ENCODE peak calls at places on chromosome 9, in six cellular contexts. T is neuronal stem cell, X is MM.1S, U is IMR-90, N is neural progenitor cell, Q is fibroblast of lung. Z is an unnamed sample. For H3K9me3, the result is how much of the 10 kb centered on the place peaks cover.

GRCh38 chr9:23308114-23308513 is 517.9 kb downstream of the ELAVL2 start:
- DNase-seq in T (no peak), X (no peak), U (no peak), N (no peak), Q (no peak), Z (no peak)

GRCh38 chr9:110971234-110971633 is 67.0 kb downstream of the LPAR1 start:
- DNase-seq in T (no peak), X (no peak), U (no peak), N (no peak), Q (no peak), Z (no peak)

GRCh38 chr9:105191508-105192118 is 52.8 kb upstream of the SLC44A1 start:
- DNase-seq in T (no peak), X (peak), U (no peak), N (no peak), Q (peak), Z (no peak)

GRCh38 chr9:130616451-130616850 is 37.1 kb downstream of the FUBP3 start:
- DNase-seq in T (no peak), X (no peak), U (no peak), N (no peak), Q (no peak), Z (no peak)

GRCh38 chr9:69357854-69358220 is 32.8 kb downstream of the ENTREP1 start:
- DNase-seq in T (no peak), X (no peak), U (no peak), N (no peak), Q (no peak), Z (no peak)

GRCh38 chr9:130023147-130023787 is 19.7 kb downstream of the FNBP1 start:
- DNase-seq in T (no peak), X (peak), U (no peak), N (no peak), Q (no peak), Z (peak)

GRCh38 chr9:104247899-104248460 is 153.9 kb downstream of the SMC2 start:
- DNase-seq in T (no peak), X (no peak), U (no peak), N (no peak), Q (peak), Z (no peak)

GRCh38 chr9:77022783-77023440 is 3.5 kb downstream of the FOXB2 start:
- DNase-seq in T (peak), X (no peak), U (no peak), N (peak), Q (no peak), Z (no peak)

GRCh38 chr9:82957526-82958379 is 105.2 kb downstream of the RASEF start:
- DNase-seq in T (no peak), X (no peak), U (no peak), N (peak), Q (peak), Z (no peak)

GRCh38 chr9:94802795-94803194 is 76.3 kb downstream of the AOPEP start:
- DNase-seq in T (no peak), X (peak), U (peak), N (no peak), Q (peak), Z (peak)

GRCh38 chr9:91361294-91362201 is at the start of gene AUH:
- DNase-seq in T (peak), X (peak), U (peak), N (peak), Q (peak), Z (peak)

GRCh38 chr9:105413486-105414068 is 34.3 kb upstream of the FSD1L start:
- DNase-seq in T (no peak), X (no peak), U (peak), N (peak), Q (peak), Z (peak)

GRCh38 chr9:136204838-136205706 is at the start of gene LHX3:
- DNase-seq in T (peak), X (no peak), U (no peak), N (peak), Q (no peak), Z (no peak)

GRCh38 chr9:125258160-125258559 is 3.5 kb upstream of the GAPVD1 start:
- DNase-seq in T (no peak), X (no peak), U (no peak), N (no peak), Q (no peak), Z (no peak)

GRCh38 chr9:135332516-135332915 is 147.1 kb upstream of the PPP1R26 start:
- DNase-seq in T (no peak), X (no peak), U (no peak), N (no peak), Q (no peak), Z (no peak)

GRCh38 chr9:97983524-97984187 is 515 bp downstream of the ANP32B start:
- DNase-seq in T (no peak), X (peak), U (peak), N (peak), Q (peak), Z (peak)

GRCh38 chr9:110266786-110267185 is 10.5 kb upstream of the TXN start:
- DNase-seq in T (no peak), X (no peak), U (no peak), N (no peak), Q (no peak), Z (no peak)

GRCh38 chr9:101578378-101578777 is 16.4 kb downstream of the PPP3R2 start:
- DNase-seq in T (no peak), X (no peak), U (peak), N (no peak), Q (peak), Z (no peak)

GRCh38 chr9:69496803-69497450 is 171.9 kb downstream of the ENTREP1 start:
- DNase-seq in T (no peak), X (no peak), U (no peak), N (no peak), Q (no peak), Z (no peak)

GRCh38 chr9:125446581-125447094 is 185.0 kb downstream of the GAPVD1 start:
- DNase-seq in T (no peak), X (no peak), U (no peak), N (peak), Q (no peak), Z (no peak)

GRCh38 chr9:110767559-110768063 is 99.0 kb downstream of the MUSK start:
- DNase-seq in T (no peak), X (no peak), U (peak), N (no peak), Q (peak), Z (no peak)

GRCh38 chr9:124335320-124335707 is 77.6 kb downstream of the NEK6 start:
- DNase-seq in T (no peak), X (no peak), U (no peak), N (no peak), Q (no peak), Z (no peak)

GRCh38 chr9:78857371-78858225 is 560.7 kb downstream of the PSAT1 start:
- DNase-seq in T (peak), X (no peak), U (no peak), N (peak), Q (peak), Z (peak)

GRCh38 chr9:73780916-73781315 is 629.3 kb downstream of the ANXA1 start:
- DNase-seq in T (no peak), X (no peak), U (no peak), N (no peak), Q (peak), Z (peak)

GRCh38 chr9:103789686-103790085 is 304.4 kb upstream of the SMC2 start:
- DNase-seq in T (no peak), X (peak), U (no peak), N (peak), Q (no peak), Z (peak)

GRCh38 chr9:112819635-112820496 is 69.3 kb downstream of the SNX30 start:
- DNase-seq in T (peak), X (peak), U (peak), N (peak), Q (peak), Z (peak)

GRCh38 chr9:76371901-76372300 is 22.3 kb downstream of the RFK start:
- DNase-seq in T (no peak), X (no peak), U (peak), N (no peak), Q (peak), Z (no peak)

GRCh38 chr9:121708768-121709488 is 57.5 kb downstream of the DAB2IP start:
- DNase-seq in T (no peak), X (no peak), U (no peak), N (no peak), Q (no peak), Z (no peak)

GRCh38 chr9:121711281-121711680 is 59.8 kb downstream of the DAB2IP start:
- DNase-seq in T (no peak), X (no peak), U (no peak), N (no peak), Q (no peak), Z (no peak)

GRCh38 chr9:121706149-121706548 is 54.7 kb downstream of the DAB2IP start:
- DNase-seq in T (no peak), X (no peak), U (no peak), N (no peak), Q (no peak), Z (no peak)

GRCh38 chr9:121707477-121708424 is 56.3 kb downstream of the DAB2IP start:
- DNase-seq in T (no peak), X (peak), U (no peak), N (no peak), Q (no peak), Z (peak)

GRCh38 chr9:121709798-121710197 is 58.4 kb downstream of the DAB2IP start:
- DNase-seq in T (no peak), X (no peak), U (peak), N (no peak), Q (no peak), Z (no peak)
- H3K4me2 ChIP-seq in T (no peak), X (no peak), U (no peak), N (no peak), Q (no peak), Z (no peak)

DNA sequence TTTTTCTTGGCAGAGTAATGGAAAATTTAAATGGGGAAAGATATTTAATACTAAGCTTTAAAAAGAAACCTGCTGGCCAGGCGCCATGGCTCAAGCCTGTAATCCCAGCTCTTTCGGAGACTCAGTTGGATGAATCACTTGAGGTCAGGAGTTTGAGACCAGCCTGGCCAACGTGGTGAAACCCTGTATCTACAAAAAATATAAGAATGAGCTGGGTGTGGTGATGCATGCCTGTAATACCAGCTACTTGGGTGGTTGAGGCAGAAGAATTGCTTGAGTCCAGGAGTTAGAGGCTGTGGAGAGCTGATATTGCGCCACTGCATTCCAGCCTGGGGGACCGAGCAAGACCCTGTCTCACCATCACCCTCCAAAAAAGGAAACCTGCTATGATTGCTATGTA is 32.8 kb downstream of the TUT7 start:
- DNase-seq in T (no peak), X (no peak), U (peak), N (no peak), Q (peak), Z (peak)
- H3K9me3 ChIP-seq in T (under half), X (under half), U (under half), N (under half), Q (under half), Z (under half)

DNA sequence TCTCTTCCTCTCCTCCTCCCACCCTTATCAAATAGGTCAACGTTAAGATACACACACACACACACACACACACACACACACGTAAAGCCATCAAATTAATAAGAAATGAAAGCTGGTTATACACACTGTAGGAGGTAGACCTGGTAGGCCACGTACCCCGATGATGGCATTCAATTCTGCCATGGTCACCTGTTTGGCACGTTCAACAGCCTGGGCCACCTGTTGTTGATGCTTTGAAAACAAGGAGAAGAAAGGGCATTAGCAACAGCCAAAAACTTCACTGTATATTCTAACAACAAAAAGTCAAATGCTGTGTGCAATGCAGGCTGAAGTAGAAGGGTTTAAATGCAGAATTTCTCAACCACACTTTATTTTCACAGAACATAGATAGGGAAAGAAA is 37.3 kb downstream of the TLE1 start:
- DNase-seq in T (no peak), X (no peak), U (no peak), N (no peak), Q (no peak), Z (no peak)
- H3K9ac ChIP-seq in T (no peak), X (no peak), U (no peak), N (no peak), Q (no peak), Z (no peak)

GRCh38 chr9:96186601-96187011 is 115.4 kb downstream of the HSD17B3 start:
- DNase-seq in T (peak), X (no peak), U (no peak), N (peak), Q (peak), Z (peak)
- H3K4me2 ChIP-seq in T (peak), X (no peak), U (no peak), N (peak), Q (peak), Z (peak)

GRCh38 chr9:137987244-137988030 is 109.9 kb downstream of the CACNA1B start:
- DNase-seq in T (no peak), X (no peak), U (no peak), N (no peak), Q (no peak), Z (no peak)
- H3K9me3 ChIP-seq in T (under half), X (under half), U (half or more), N (under half), Q (under half), Z (under half)

DNA sequence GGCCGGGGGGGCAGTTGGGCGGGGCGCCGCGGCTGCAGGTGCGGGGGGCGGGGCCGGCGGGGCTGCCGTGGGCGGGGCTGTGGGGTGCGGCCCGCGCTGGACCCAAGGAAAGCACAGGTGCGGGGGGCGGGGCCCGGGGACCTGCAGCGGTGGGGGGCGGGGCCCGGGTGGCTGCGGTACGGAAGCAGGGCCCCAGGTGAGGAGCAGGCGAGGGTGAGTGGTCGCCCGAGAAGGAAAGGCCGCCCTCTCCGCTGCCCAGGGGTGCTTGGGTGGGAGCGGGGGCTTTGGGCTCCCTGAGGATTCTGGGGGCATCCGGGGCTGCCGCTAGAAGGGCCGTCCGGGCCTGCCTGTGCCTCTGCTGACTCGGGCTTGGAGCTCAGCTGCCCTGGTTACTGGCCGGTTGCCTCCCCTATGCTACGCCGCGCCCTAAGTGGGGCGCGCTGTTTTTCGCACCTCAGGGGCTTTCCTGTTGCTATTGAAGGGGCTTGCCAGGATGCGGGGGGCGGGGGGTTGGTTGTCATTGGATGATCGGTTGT is 767 bp downstream of the RALGPS1 start:
- DNase-seq in T (peak), X (peak), U (no peak), N (peak), Q (no peak), Z (peak)
- H3K9ac ChIP-seq in T (peak), X (peak), U (no peak), N (no peak), Q (no peak), Z (no peak)

GRCh38 chr9:121299125-121299466 is 31.1 kb downstream of the GSN start:
- DNase-seq in T (no peak), X (no peak), U (no peak), N (no peak), Q (no peak), Z (no peak)

GRCh38 chr9:121301881-121302286 is 33.9 kb downstream of the GSN start:
- DNase-seq in T (no peak), X (no peak), U (no peak), N (no peak), Q (no peak), Z (no peak)

GRCh38 chr9:121298689-121299112 is 30.7 kb downstream of the GSN start:
- DNase-seq in T (no peak), X (no peak), U (no peak), N (peak), Q (no peak), Z (no peak)

GRCh38 chr9:121299467-121300282 is 31.7 kb downstream of the GSN start:
- DNase-seq in T (no peak), X (no peak), U (no peak), N (peak), Q (no peak), Z (peak)

GRCh38 chr9:121300283-121301119 is 32.5 kb downstream of the GSN start:
- DNase-seq in T (no peak), X (no peak), U (no peak), N (no peak), Q (no peak), Z (no peak)
- H3K4me2 ChIP-seq in T (peak), X (peak), U (peak), N (peak), Q (peak), Z (peak)

GRCh38 chr9:71891557-71892189 is 19.3 kb downstream of the ABHD17B start:
- DNase-seq in T (no peak), X (no peak), U (no peak), N (no peak), Q (no peak), Z (no peak)

GRCh38 chr9:71895122-71895521 is 15.9 kb downstream of the ABHD17B start:
- DNase-seq in T (no peak), X (no peak), U (peak), N (no peak), Q (peak), Z (peak)

GRCh38 chr9:71886015-71886414 is 25.0 kb downstream of the ABHD17B start:
- DNase-seq in T (no peak), X (no peak), U (no peak), N (no peak), Q (no peak), Z (no peak)

GRCh38 chr9:71885467-71885866 is 25.5 kb downstream of the ABHD17B start:
- DNase-seq in T (no peak), X (no peak), U (no peak), N (no peak), Q (no peak), Z (no peak)

DNA sequence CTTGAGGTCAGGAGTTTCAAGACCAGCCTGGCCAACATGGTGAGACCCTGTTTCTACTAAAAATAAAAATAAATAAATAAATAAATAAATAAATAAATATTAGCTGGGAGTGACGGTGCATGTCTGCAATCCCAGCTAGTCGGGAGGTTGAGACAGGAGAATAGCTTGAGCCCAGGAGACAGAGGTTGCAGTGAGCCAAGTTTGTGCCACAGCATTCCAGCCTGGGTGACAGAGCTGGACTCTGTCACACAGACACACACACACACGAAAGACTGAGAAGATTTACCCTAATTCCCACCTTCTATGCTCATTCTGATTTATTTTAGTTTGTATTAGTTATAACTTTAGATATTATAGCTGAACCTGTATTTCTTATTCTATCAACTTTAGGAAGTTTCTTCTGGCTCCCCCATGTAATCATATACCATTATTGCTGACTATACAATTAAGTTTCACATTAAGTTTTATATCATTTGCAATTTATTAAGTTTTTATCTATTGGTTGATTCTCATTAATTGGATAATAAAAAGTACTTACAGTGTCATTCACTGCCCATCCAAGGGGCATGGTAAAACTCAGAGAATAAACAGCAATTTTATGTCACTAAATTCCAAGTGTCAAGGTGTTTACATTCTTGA is 20.8 kb downstream of the ABHD17B start:
- DNase-seq in T (no peak), X (no peak), U (no peak), N (no peak), Q (no peak), Z (no peak)
- H3K9me3 ChIP-seq in T (under half), X (under half), U (under half), N (under half), Q (under half), Z (under half)

GRCh38 chr9:115671236-115671770 is 482.3 kb upstream of the PAPPA start:
- DNase-seq in T (no peak), X (no peak), U (no peak), N (no peak), Q (no peak), Z (no peak)

GRCh38 chr9:115673599-115673998 is 480.0 kb upstream of the PAPPA start:
- DNase-seq in T (no peak), X (no peak), U (peak), N (no peak), Q (peak), Z (no peak)

GRCh38 chr9:115671911-115672310 is 481.7 kb upstream of the PAPPA start:
- DNase-seq in T (no peak), X (no peak), U (no peak), N (no peak), Q (peak), Z (no peak)

GRCh38 chr9:115672477-115673316 is 480.9 kb upstream of the PAPPA start:
- DNase-seq in T (no peak), X (no peak), U (peak), N (no peak), Q (peak), Z (peak)

DNA sequence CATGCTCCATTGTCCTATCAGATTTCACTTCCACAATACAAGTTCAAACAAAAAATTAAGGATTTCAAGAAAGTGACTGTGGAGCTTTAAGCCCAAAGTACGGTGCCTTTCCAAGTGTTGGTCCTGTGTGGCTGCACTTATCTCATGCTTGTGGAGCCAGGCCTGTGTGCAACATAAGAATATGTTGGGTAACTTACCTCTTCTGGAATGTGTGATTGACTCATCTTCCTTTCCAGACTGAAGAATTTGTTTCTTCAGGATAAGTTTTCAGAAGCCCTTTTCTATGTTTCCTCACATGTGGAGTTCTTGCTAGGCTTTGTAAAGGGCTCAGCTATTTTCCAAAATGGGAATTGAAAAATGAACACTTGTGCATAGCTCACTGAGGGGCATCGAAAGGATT is 485.1 kb upstream of the PAPPA start:
- DNase-seq in T (no peak), X (no peak), U (peak), N (no peak), Q (peak), Z (peak)
- H3K9ac ChIP-seq in T (no peak), X (no peak), U (peak), N (no peak), Q (no peak), Z (no peak)

DNA sequence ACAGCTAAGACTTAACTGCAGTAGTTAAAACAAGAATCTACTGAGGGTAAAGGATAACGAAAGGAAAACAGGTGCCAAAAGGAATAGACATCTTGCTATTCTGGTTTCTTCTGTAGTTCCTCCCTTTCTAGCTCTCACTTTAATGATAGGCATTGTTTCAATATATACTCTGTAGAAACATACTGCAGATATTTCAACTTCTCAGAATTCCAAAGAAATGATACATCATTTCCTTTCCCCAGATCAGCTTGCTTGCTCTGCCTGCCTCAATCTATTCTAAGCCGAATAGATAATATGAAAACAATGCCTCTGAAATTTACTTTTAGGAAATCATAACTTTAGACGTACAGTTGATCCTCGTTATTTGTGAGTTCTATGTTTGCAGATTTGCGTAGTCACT is 46.3 kb downstream of the ACO1 start:
- DNase-seq in T (no peak), X (no peak), U (peak), N (no peak), Q (peak), Z (peak)
- H3K4me2 ChIP-seq in T (no peak), X (no peak), U (peak), N (no peak), Q (no peak), Z (no peak)

Z was measured in mammary epithelial cell.